ENCODE peak calls at places on chromosomes 2 and 18, in four cellular contexts. One of them, this sample, is unnamed.

GRCh38 chr18:25464211-25464610 is 112.2 kb upstream of the ZNF521 start:
- DNase-seq in BE2C: no peak
- DNase-seq in endothelial cell: no peak
- DNase-seq in mucosa of descending colon: no peak
- DNase-seq in this sample: no peak

GRCh38 chr2:161238559-161239415 is 69.4 kb upstream of the PSMD14 start:
- DNase-seq in BE2C: peak; percentile 41
- DNase-seq in endothelial cell: peak; percentile 49
- DNase-seq in mucosa of descending colon: peak; percentile 79
- DNase-seq in this sample: peak; percentile 73

GRCh38 chr2:62163834-62164233 is 32.1 kb upstream of the B3GNT2 start:
- DNase-seq in BE2C: no peak
- DNase-seq in endothelial cell: no peak
- DNase-seq in mucosa of descending colon: no peak
- DNase-seq in this sample: no peak

GRCh38 chr2:9558948-9559381 is 3.3 kb upstream of the ADAM17 start:
- DNase-seq in BE2C: no peak
- DNase-seq in endothelial cell: no peak
- DNase-seq in mucosa of descending colon: no peak
- DNase-seq in this sample: no peak

GRCh38 chr2:85953476-85953875 is 64.7 kb upstream of the ST3GAL5 start:
- DNase-seq in BE2C: no peak
- DNase-seq in endothelial cell: no peak
- DNase-seq in mucosa of descending colon: no peak
- DNase-seq in this sample: no peak

GRCh38 chr2:182628901-182629300 is 87.2 kb upstream of the DNAJC10 start:
- DNase-seq in BE2C: no peak
- DNase-seq in endothelial cell: no peak
- DNase-seq in mucosa of descending colon: no peak
- DNase-seq in this sample: no peak

GRCh38 chr2:113876503-113877387 is 13.1 kb upstream of the ACTR3 start:
- DNase-seq in BE2C: peak; percentile 24
- DNase-seq in endothelial cell: no peak
- DNase-seq in mucosa of descending colon: peak; percentile 92
- DNase-seq in this sample: no peak

GRCh38 chr2:240965905-240966456 is 32.4 kb upstream of the SNED1 start:
- DNase-seq in BE2C: no peak
- DNase-seq in endothelial cell: no peak
- DNase-seq in mucosa of descending colon: no peak
- DNase-seq in this sample: peak; percentile 2

GRCh38 chr2:172278642-172279041 is 148.7 kb upstream of the ITGA6 start:
- DNase-seq in BE2C: no peak
- DNase-seq in endothelial cell: no peak
- DNase-seq in mucosa of descending colon: no peak
- DNase-seq in this sample: peak; percentile 15

GRCh38 chr2:144894612-144895300 is 374.8 kb upstream of the ZEB2 start:
- DNase-seq in BE2C: no peak
- DNase-seq in endothelial cell: no peak
- DNase-seq in mucosa of descending colon: no peak
- DNase-seq in this sample: no peak

GRCh38 chr18:79943608-79944125 is 7.8 kb downstream of the SLC66A2 start:
- DNase-seq in BE2C: no peak
- DNase-seq in endothelial cell: no peak
- DNase-seq in mucosa of descending colon: peak; percentile 64
- DNase-seq in this sample: no peak

GRCh38 chr2:182763311-182763912 is 47.4 kb downstream of the DNAJC10 start:
- DNase-seq in BE2C: peak; percentile 7
- DNase-seq in endothelial cell: peak; percentile 33
- DNase-seq in mucosa of descending colon: no peak
- DNase-seq in this sample: peak; percentile 15

GRCh38 chr2:120320318-120320851 is 25.6 kb upstream of the INHBB start:
- DNase-seq in BE2C: no peak
- DNase-seq in endothelial cell: no peak
- DNase-seq in mucosa of descending colon: no peak
- DNase-seq in this sample: no peak

GRCh38 chr2:60925994-60926750 is 44.8 kb downstream of the REL start:
- DNase-seq in BE2C: no peak
- DNase-seq in endothelial cell: no peak
- DNase-seq in mucosa of descending colon: no peak
- DNase-seq in this sample: no peak

GRCh38 chr18:55322176-55322735 is 265.7 kb downstream of the TCF4 start:
- DNase-seq in BE2C: peak; percentile 81
- DNase-seq in endothelial cell: peak; percentile 50
- DNase-seq in mucosa of descending colon: peak; percentile 71
- DNase-seq in this sample: peak; percentile 72

GRCh38 chr18:13463526-13463925 is 245.0 kb downstream of the LDLRAD4 start:
- DNase-seq in BE2C: no peak
- DNase-seq in endothelial cell: no peak
- DNase-seq in mucosa of descending colon: no peak
- DNase-seq in this sample: no peak

GRCh38 chr2:236536727-236537398 is 32.8 kb upstream of the ACKR3 start:
- DNase-seq in BE2C: no peak
- DNase-seq in endothelial cell: no peak
- DNase-seq in mucosa of descending colon: peak; percentile 67
- DNase-seq in this sample: no peak

DNA sequence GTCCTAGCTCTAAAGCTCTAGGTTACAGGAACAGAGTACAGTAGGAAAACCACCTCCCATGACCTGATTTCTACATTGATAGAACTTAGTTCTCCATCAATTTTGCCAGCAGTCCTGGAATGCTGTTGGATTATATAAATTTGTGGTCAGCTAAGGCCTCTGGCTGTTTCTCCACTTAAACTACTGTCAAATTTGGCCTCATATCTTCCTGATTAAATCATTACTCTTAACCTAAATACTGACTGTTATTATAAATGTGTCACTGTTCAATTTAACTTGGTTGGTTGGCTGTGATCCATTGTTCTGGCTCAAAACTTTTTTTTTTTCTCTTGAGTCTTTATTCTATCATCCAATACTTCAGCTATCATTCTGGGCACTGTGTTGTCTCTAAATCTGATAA is 71.2 kb downstream of the TGFA start:
- DNase-seq in BE2C: no peak
- DNase-seq in endothelial cell: no peak
- DNase-seq in mucosa of descending colon: no peak
- DNase-seq in this sample: no peak
- TF ChIP-seq CTCF in BE2C: no peak
- TF ChIP-seq CTCF in endothelial cell: no peak
- TF ChIP-seq CTCF in mucosa of descending colon: no peak
- TF ChIP-seq CTCF in this sample: no peak

DNA sequence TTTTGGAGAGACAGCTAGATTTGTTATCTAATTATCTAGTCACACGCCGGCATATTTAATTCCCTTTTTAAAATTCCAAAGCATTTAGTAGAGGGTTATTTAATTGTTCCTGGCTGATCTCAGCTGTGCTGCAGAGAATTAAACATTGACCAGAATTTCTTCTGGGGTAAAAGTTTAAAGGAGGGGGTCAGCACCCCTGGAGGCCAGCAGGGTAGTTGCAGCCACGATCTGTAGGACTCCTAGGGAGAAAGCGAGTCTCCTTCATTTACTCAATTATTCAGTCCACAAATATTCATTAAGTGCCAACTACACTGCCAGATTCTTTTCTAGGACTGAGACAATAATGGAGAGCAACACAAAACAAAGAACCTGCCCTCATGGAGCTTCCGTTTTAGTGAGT is 294.3 kb downstream of the RDH14 start:
- DNase-seq in BE2C: no peak
- DNase-seq in endothelial cell: no peak
- DNase-seq in mucosa of descending colon: no peak
- DNase-seq in this sample: no peak
- TF ChIP-seq CTCF in BE2C: peak; percentile 30
- TF ChIP-seq CTCF in endothelial cell: peak; percentile 51
- TF ChIP-seq CTCF in mucosa of descending colon: no peak
- TF ChIP-seq CTCF in this sample: peak; percentile 34

GRCh38 chr2:3578987-3579386 is 3.9 kb downstream of the RPS7 start:
- DNase-seq in BE2C: no peak
- DNase-seq in endothelial cell: no peak
- DNase-seq in mucosa of descending colon: no peak
- DNase-seq in this sample: no peak

GRCh38 chr2:3571284-3571683 is 3.8 kb upstream of the RPS7 start:
- DNase-seq in BE2C: no peak
- DNase-seq in endothelial cell: no peak
- DNase-seq in mucosa of descending colon: no peak
- DNase-seq in this sample: no peak

GRCh38 chr2:3574155-3574554 is 905 bp upstream of the RPS7 start:
- DNase-seq in BE2C: no peak
- DNase-seq in endothelial cell: no peak
- DNase-seq in mucosa of descending colon: no peak
- DNase-seq in this sample: no peak

GRCh38 chr2:3572620-3573019 is 2.4 kb upstream of the RPS7 start:
- DNase-seq in BE2C: no peak
- DNase-seq in endothelial cell: no peak
- DNase-seq in mucosa of descending colon: no peak
- DNase-seq in this sample: no peak

GRCh38 chr2:3575534-3576324 is 669 bp downstream of the RPS7 start:
- DNase-seq in BE2C: no peak
- DNase-seq in endothelial cell: no peak
- DNase-seq in mucosa of descending colon: peak; percentile 56
- DNase-seq in this sample: no peak
- TF ChIP-seq CTCF in BE2C: no peak
- TF ChIP-seq CTCF in endothelial cell: no peak
- TF ChIP-seq CTCF in mucosa of descending colon: no peak
- TF ChIP-seq CTCF in this sample: no peak

GRCh38 chr18:22168360-22168921 is 948 bp upstream of the GATA6 start:
- DNase-seq in BE2C: no peak
- DNase-seq in endothelial cell: peak; percentile 56
- DNase-seq in mucosa of descending colon: no peak
- DNase-seq in this sample: peak; percentile 47
- TF ChIP-seq CTCF in BE2C: no peak
- TF ChIP-seq CTCF in endothelial cell: no peak
- TF ChIP-seq CTCF in mucosa of descending colon: no peak
- TF ChIP-seq CTCF in this sample: no peak

This sample was measured in nephron progenitor cell.